ENCODE peak calls at places on chromosomes 2 and 18, in eight cellular contexts. One of them, this sample, is unnamed.

GRCh38 chr2:211397764-211398163 is 841.4 kb downstream of the CPS1 start:
- DNase-seq in neural progenitor cell: no peak
- DNase-seq in neural crest cell: no peak
- DNase-seq in choroid plexus epithelial cell: no peak
- DNase-seq in HFF-Myc: no peak
- DNase-seq in uterus: no peak
- DNase-seq in lower lobe of right lung: no peak
- DNase-seq in heart left ventricle: no peak
- DNase-seq in this sample: no peak

GRCh38 chr2:241503776-241504392 is 4.5 kb downstream of the STK25 start:
- DNase-seq in HFF-Myc: no peak
- DNase-seq in neural crest cell: no peak
- DNase-seq in neural progenitor cell: no peak
- DNase-seq in heart left ventricle: no peak
- DNase-seq in uterus: no peak
- DNase-seq in lower lobe of right lung: no peak
- DNase-seq in choroid plexus epithelial cell: no peak
- DNase-seq in this sample: no peak

GRCh38 chr2:200787351-200788128 is 24.2 kb upstream of the BZW1 start:
- DNase-seq in choroid plexus epithelial cell: peak
- DNase-seq in uterus: no peak
- DNase-seq in lower lobe of right lung: no peak
- DNase-seq in neural progenitor cell: no peak
- DNase-seq in heart left ventricle: no peak
- DNase-seq in HFF-Myc: peak
- DNase-seq in neural crest cell: no peak
- DNase-seq in this sample: peak

GRCh38 chr2:104004818-104005217 is 849.1 kb upstream of the POU3F3 start:
- DNase-seq in neural progenitor cell: no peak
- DNase-seq in lower lobe of right lung: no peak
- DNase-seq in choroid plexus epithelial cell: no peak
- DNase-seq in neural crest cell: no peak
- DNase-seq in HFF-Myc: no peak
- DNase-seq in heart left ventricle: no peak
- DNase-seq in uterus: no peak
- DNase-seq in this sample: no peak

GRCh38 chr2:130756041-130756720 is 841 bp downstream of the AMER3 start:
- DNase-seq in neural crest cell: peak
- DNase-seq in heart left ventricle: no peak
- DNase-seq in lower lobe of right lung: no peak
- DNase-seq in choroid plexus epithelial cell: peak
- DNase-seq in neural progenitor cell: peak
- DNase-seq in uterus: no peak
- DNase-seq in HFF-Myc: no peak
- DNase-seq in this sample: no peak

GRCh38 chr18:70366174-70366573 is 77.3 kb downstream of the SOCS6 start:
- DNase-seq in uterus: no peak
- DNase-seq in HFF-Myc: no peak
- DNase-seq in neural progenitor cell: peak
- DNase-seq in heart left ventricle: no peak
- DNase-seq in choroid plexus epithelial cell: no peak
- DNase-seq in lower lobe of right lung: no peak
- DNase-seq in neural crest cell: no peak
- DNase-seq in this sample: no peak

GRCh38 chr2:133054297-133054696 is 384.3 kb upstream of the LYPD1 start:
- DNase-seq in uterus: no peak
- DNase-seq in choroid plexus epithelial cell: peak
- DNase-seq in neural progenitor cell: peak
- DNase-seq in heart left ventricle: no peak
- DNase-seq in neural crest cell: no peak
- DNase-seq in HFF-Myc: no peak
- DNase-seq in lower lobe of right lung: no peak
- DNase-seq in this sample: no peak

GRCh38 chr18:69588301-69588700 is 187.6 kb downstream of the DOK6 start:
- DNase-seq in neural progenitor cell: no peak
- DNase-seq in HFF-Myc: no peak
- DNase-seq in uterus: no peak
- DNase-seq in lower lobe of right lung: no peak
- DNase-seq in neural crest cell: no peak
- DNase-seq in choroid plexus epithelial cell: peak
- DNase-seq in heart left ventricle: no peak
- DNase-seq in this sample: no peak

GRCh38 chr2:71843391-71843850 is 304.2 kb downstream of the CYP26B1 start:
- DNase-seq in neural crest cell: no peak
- DNase-seq in uterus: no peak
- DNase-seq in lower lobe of right lung: no peak
- DNase-seq in neural progenitor cell: no peak
- DNase-seq in HFF-Myc: peak
- DNase-seq in choroid plexus epithelial cell: peak
- DNase-seq in heart left ventricle: peak
- DNase-seq in this sample: peak

DNA sequence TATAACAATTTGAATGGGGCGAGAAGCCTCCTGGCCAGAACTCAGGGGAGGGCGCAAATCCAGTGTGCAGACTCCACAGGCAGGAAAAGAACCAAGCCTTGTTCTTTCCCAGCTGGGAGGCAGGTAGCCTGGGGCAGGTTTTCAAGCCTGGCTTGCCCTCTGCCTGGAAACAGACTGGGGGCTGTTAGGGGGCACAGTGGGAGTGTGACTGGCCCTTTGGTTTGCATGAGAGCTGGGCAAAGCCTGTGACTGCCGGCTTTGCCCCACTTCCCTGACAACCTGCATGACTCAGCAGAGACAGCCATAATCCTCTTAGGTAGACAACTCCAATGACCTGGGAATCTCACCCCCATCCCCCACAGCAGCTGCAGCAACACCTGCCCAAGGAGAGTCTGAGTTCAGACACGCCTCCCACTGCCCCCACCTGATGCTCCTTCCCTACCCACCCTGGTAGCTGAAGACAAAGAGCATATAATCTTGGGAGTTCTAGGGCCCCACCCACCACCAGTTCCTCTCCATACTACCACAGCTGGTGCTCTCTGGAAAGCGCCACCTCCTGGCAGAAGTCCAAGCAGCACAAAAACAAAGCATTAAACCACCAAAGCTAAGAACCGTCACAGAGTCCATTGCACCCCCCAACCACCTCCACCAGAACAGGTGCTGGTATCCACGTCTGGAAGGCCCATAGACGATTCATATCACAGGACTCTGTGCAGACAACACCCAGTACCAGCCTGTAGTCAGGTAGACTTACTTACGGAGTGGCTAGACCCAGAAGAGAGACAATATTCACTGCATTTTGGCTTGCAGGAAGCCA is 402.5 kb downstream of the STK39 start:
- DNase-seq in heart left ventricle: no peak
- DNase-seq in neural crest cell: no peak
- DNase-seq in uterus: no peak
- DNase-seq in neural progenitor cell: peak
- DNase-seq in choroid plexus epithelial cell: no peak
- DNase-seq in HFF-Myc: no peak
- DNase-seq in lower lobe of right lung: no peak
- DNase-seq in this sample: no peak
- TF ChIP-seq CTCF in heart left ventricle: no peak
- TF ChIP-seq CTCF in neural crest cell: peak
- TF ChIP-seq CTCF in uterus: no peak
- TF ChIP-seq CTCF in neural progenitor cell: peak
- TF ChIP-seq CTCF in choroid plexus epithelial cell: no peak
- TF ChIP-seq CTCF in HFF-Myc: no peak
- TF ChIP-seq CTCF in lower lobe of right lung: no peak
- TF ChIP-seq CTCF in this sample: no peak

DNA sequence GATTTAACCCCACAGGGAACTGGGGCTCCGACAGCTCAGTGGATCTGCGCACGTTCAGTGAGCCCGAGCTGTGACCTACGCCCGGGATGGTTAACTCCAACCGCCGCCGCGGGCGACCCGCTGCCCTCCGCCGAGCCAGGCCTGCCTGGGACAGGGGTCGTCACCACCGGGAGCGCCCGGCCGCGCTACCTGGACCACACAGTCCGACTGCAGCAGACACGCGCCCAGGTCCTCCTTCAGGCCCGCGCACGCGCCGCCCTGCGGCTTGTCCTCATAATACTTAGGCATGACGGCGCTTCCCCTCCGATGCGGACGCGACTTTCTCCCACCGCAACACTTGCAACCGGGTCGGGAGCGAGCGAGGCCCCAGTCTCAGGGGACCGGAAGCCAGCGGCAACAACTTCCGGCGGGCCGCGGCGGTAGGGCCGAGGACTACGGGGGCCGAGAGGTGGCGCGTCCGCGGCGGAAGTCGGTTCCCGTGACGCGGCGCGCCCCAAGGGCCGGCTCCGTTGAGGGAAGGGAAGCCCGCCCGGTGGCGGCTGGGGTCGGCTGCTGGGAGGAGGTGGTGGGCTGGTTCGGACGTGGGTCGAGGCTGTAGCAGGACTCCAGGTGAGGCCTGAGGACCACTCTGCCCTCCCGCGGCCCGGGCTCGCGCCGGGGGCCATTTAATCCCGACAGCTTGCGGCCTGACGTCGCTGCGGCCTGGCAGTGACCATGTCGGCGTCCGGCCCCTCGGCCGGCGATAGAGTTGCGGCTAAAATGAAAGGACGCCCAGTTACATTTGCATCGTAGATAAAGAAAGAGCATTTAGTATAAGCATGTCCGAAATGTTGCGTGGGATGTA is at the start of the genes COA5 and UNC50:
- DNase-seq in neural progenitor cell: peak
- DNase-seq in lower lobe of right lung: peak
- DNase-seq in neural crest cell: peak
- DNase-seq in choroid plexus epithelial cell: peak
- DNase-seq in HFF-Myc: peak
- DNase-seq in uterus: peak
- DNase-seq in heart left ventricle: peak
- DNase-seq in this sample: peak
- TF ChIP-seq CTCF in neural progenitor cell: peak
- TF ChIP-seq CTCF in lower lobe of right lung: no peak
- TF ChIP-seq CTCF in neural crest cell: no peak
- TF ChIP-seq CTCF in choroid plexus epithelial cell: no peak
- TF ChIP-seq CTCF in HFF-Myc: no peak
- TF ChIP-seq CTCF in uterus: peak
- TF ChIP-seq CTCF in heart left ventricle: no peak
- TF ChIP-seq CTCF in this sample: peak

GRCh38 chr18:79988925-79989361 is 580 bp upstream of the TXNL4A start:
- DNase-seq in HFF-Myc: no peak
- DNase-seq in neural progenitor cell: peak
- DNase-seq in heart left ventricle: no peak
- DNase-seq in neural crest cell: no peak
- DNase-seq in uterus: peak
- DNase-seq in choroid plexus epithelial cell: peak
- DNase-seq in lower lobe of right lung: peak
- DNase-seq in this sample: peak

GRCh38 chr18:79986726-79987125 is 1.6 kb downstream of the TXNL4A start:
- DNase-seq in uterus: no peak
- DNase-seq in heart left ventricle: no peak
- DNase-seq in HFF-Myc: no peak
- DNase-seq in lower lobe of right lung: no peak
- DNase-seq in neural progenitor cell: peak
- DNase-seq in neural crest cell: no peak
- DNase-seq in choroid plexus epithelial cell: no peak
- DNase-seq in this sample: no peak

GRCh38 chr18:79987566-79987965 is 797 bp downstream of the TXNL4A start:
- DNase-seq in HFF-Myc: no peak
- DNase-seq in neural crest cell: no peak
- DNase-seq in lower lobe of right lung: no peak
- DNase-seq in heart left ventricle: no peak
- DNase-seq in choroid plexus epithelial cell: peak
- DNase-seq in neural progenitor cell: no peak
- DNase-seq in uterus: no peak
- DNase-seq in this sample: peak

GRCh38 chr18:79985172-79985571 is 3.2 kb downstream of the TXNL4A start:
- DNase-seq in HFF-Myc: no peak
- DNase-seq in neural crest cell: no peak
- DNase-seq in lower lobe of right lung: no peak
- DNase-seq in neural progenitor cell: no peak
- DNase-seq in choroid plexus epithelial cell: no peak
- DNase-seq in heart left ventricle: no peak
- DNase-seq in uterus: no peak
- DNase-seq in this sample: no peak

DNA sequence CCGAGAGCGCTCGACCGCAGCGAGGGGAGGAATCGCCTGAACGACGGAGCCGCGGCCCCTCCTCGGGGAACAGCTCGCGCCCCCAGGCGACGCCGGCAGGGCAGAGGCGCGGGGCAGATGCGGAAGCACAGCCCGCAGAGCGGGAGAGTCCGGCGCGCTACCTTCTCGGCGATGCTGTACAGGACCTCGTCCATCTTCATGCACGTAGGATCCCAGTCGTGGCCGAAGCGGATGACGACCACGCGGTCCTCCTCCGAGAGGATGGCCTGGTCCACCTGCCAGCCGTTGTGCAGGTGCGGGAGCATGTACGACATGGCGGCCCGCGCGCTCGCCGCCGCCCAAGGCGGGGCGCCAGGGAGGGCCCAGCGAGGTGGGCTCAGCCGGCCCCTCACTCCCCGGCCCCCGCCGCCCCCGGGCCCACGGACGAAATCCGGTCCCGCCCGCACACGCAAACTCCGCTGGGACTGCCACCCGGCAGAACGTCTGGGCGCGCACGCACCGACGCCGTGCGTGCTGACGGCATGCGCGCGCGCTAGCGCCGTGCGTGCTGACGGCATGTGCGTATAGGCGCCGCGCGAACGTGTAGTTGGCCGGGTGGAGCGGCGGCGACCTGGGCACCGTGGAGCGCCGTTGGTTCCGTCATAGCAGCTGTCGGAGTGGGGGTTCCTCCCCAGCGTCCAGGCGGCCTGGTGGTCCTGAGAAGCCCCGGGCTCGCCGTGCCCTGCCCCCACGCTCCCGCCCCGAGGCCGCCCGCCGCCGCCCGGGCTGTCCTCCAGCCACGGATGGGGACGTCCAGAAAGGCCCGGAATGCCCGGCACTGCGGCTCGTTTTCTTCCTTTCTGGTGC is at the start of gene TXNL4A:
- DNase-seq in neural progenitor cell: peak
- DNase-seq in heart left ventricle: peak
- DNase-seq in choroid plexus epithelial cell: peak
- DNase-seq in uterus: peak
- DNase-seq in HFF-Myc: peak
- DNase-seq in neural crest cell: peak
- DNase-seq in lower lobe of right lung: peak
- DNase-seq in this sample: peak
- TF ChIP-seq CTCF in neural progenitor cell: peak
- TF ChIP-seq CTCF in heart left ventricle: peak
- TF ChIP-seq CTCF in choroid plexus epithelial cell: peak
- TF ChIP-seq CTCF in uterus: no peak
- TF ChIP-seq CTCF in HFF-Myc: no peak
- TF ChIP-seq CTCF in neural crest cell: no peak
- TF ChIP-seq CTCF in lower lobe of right lung: peak
- TF ChIP-seq CTCF in this sample: peak

DNA sequence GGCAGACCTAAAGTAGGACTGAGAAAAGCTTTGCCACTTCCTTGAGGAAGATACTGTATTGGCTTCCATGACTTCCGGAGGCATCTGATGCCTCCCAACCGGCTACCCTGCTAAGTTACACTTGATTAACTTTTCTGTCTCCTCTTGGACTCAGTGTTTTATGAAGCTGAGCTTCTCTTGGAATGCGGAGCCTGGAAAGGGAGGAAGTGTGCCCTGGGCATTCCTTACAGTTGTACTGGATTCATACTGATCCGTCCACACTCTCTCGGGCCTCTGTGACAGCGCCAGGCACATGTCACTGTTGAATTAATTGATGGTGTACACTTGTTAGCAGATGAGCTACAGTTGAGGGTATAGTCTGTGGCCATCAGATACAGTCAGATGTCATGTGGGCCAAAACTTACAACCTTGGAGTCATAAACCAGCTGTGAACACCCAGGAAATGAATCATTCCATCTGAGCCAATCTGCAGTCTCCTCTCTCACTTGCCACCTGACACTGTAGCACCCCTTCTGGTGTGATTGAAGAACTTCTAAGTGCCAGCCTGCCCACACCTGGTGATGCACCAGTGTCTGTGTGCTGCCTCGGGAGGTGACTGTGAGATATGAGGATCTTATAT is 122.5 kb downstream of the FHOD3 start:
- DNase-seq in heart left ventricle: no peak
- DNase-seq in neural progenitor cell: no peak
- DNase-seq in uterus: no peak
- DNase-seq in HFF-Myc: no peak
- DNase-seq in choroid plexus epithelial cell: no peak
- DNase-seq in lower lobe of right lung: no peak
- DNase-seq in neural crest cell: no peak
- DNase-seq in this sample: peak
- TF ChIP-seq CTCF in heart left ventricle: no peak
- TF ChIP-seq CTCF in neural progenitor cell: no peak
- TF ChIP-seq CTCF in uterus: no peak
- TF ChIP-seq CTCF in HFF-Myc: no peak
- TF ChIP-seq CTCF in choroid plexus epithelial cell: peak
- TF ChIP-seq CTCF in lower lobe of right lung: no peak
- TF ChIP-seq CTCF in neural crest cell: no peak
- TF ChIP-seq CTCF in this sample: peak

This sample was measured in HFFc6.